ENCODE peak calls at places on chromosomes 7 and 10, in ten cellular contexts. H is upper lobe of right lung; Z is EL; P is right lobe of liver; S is naive thymus-derived CD8-positive, alpha-beta T cell; C is aorta; R is C1 segment of cervical spinal cord; J is progenitor cell of endocrine pancreas; U is GDM1; Y is NCI-H1694 treated with DMSO at 0.1 percent for 48 hours. V is an unnamed sample.

GRCh38 chr7:137475966-137476365 is 132.4 kb upstream of the PTN start:
- DNase-seq in S (no peak), P (no peak), Y (no peak), J (no peak), R (no peak), C (no peak), Z (no peak), U (no peak), H (no peak), V (no peak)

GRCh38 chr7:130071701-130072622 is 1.6 kb downstream of the KLHDC10 start:
- DNase-seq in R (no peak), J (peak), S (peak), Z (peak), P (peak), Y (peak), U (peak), H (no peak), C (no peak), V (peak)

GRCh38 chr7:21276471-21277035 is 151.3 kb upstream of the SP4 start:
- DNase-seq in P (no peak), J (no peak), S (no peak), Z (no peak), H (no peak), U (no peak), Y (no peak), R (no peak), C (no peak), V (no peak)

GRCh38 chr10:79384773-79385391 is 37.6 kb downstream of the PPIF start:
- DNase-seq in C (no peak), S (no peak), P (no peak), Z (no peak), R (no peak), H (no peak), U (no peak), Y (no peak), J (peak), V (no peak)

GRCh38 chr7:100003711-100004661 is 11.4 kb upstream of the ZKSCAN1 start:
- DNase-seq in C (no peak), R (peak), Z (no peak), S (no peak), U (peak), Y (no peak), P (peak), H (peak), J (peak), V (peak)

GRCh38 chr7:80529362-80529761 is 17.5 kb upstream of the GNAT3 start:
- DNase-seq in C (no peak), U (no peak), Y (no peak), P (no peak), J (no peak), Z (peak), H (no peak), S (no peak), R (no peak), V (no peak)

GRCh38 chr10:94098916-94099315 is 105.2 kb downstream of the PLCE1 start:
- DNase-seq in Z (no peak), C (no peak), Y (no peak), S (no peak), U (no peak), J (no peak), H (no peak), R (no peak), P (no peak), V (peak)

GRCh38 chr10:65430979-65431378 is 1494.9 kb upstream of the LRRTM3 start:
- DNase-seq in U (no peak), J (no peak), H (no peak), Y (no peak), Z (no peak), C (no peak), R (no peak), S (no peak), P (no peak), V (no peak)

GRCh38 chr7:12686234-12686893 is 1.1 kb upstream of the ARL4A start:
- DNase-seq in Z (peak), U (peak), R (peak), C (peak), H (peak), Y (peak), P (peak), J (peak), S (peak), V (peak)

GRCh38 chr7:17405786-17406185 is 107.3 kb downstream of the AHR start:
- DNase-seq in S (no peak), Z (peak), Y (no peak), J (no peak), R (no peak), C (no peak), U (no peak), P (no peak), H (no peak), V (no peak)

GRCh38 chr10:11140963-11141362 is 123.3 kb downstream of the CELF2 start:
- DNase-seq in P (no peak), C (no peak), H (no peak), U (no peak), S (no peak), Z (no peak), Y (no peak), R (no peak), J (no peak), V (no peak)

GRCh38 chr10:60921631-60922030 is 22.4 kb downstream of the RHOBTB1 start:
- DNase-seq in S (no peak), U (no peak), Z (no peak), C (no peak), P (no peak), J (no peak), R (no peak), H (no peak), Y (peak), V (peak)

GRCh38 chr10:42652860-42653259 is 14.5 kb upstream of the ZNF33B start:
- DNase-seq in C (no peak), Z (no peak), P (no peak), Y (no peak), J (no peak), R (no peak), U (no peak), H (no peak), S (no peak), V (no peak)

GRCh38 chr7:23000597-23001360 is 13.2 kb downstream of the HYCC1 start:
- DNase-seq in P (no peak), S (no peak), Z (peak), R (no peak), C (no peak), H (no peak), Y (no peak), J (no peak), U (no peak), V (no peak)

GRCh38 chr7:34198089-34198686 is 292.8 kb downstream of the BMPER start:
- DNase-seq in U (no peak), Z (no peak), J (no peak), C (no peak), S (no peak), Y (no peak), H (no peak), R (no peak), P (no peak), V (no peak)

GRCh38 chr7:33447980-33448379 is 318.6 kb downstream of the BBS9 start:
- DNase-seq in H (no peak), U (no peak), Y (no peak), C (no peak), S (no peak), R (no peak), P (no peak), Z (no peak), J (no peak), V (no peak)

GRCh38 chr7:157250605-157251228 is 86.1 kb upstream of the DNAJB6 start:
- DNase-seq in J (peak), C (no peak), R (no peak), U (no peak), H (no peak), S (peak), P (no peak), Y (peak), Z (peak), V (peak)

GRCh38 chr10:130353928-130354327 is 217.7 kb downstream of the GLRX3 start:
- DNase-seq in U (no peak), P (peak), S (no peak), H (no peak), J (no peak), R (no peak), Y (no peak), Z (no peak), C (no peak), V (no peak)

GRCh38 chr10:122248356-122249302 is 22.5 kb upstream of the BTBD16 start:
- DNase-seq in Y (no peak), Z (no peak), C (no peak), R (no peak), P (no peak), H (no peak), J (no peak), S (no peak), U (no peak), V (no peak)

GRCh38 chr10:33871557-33871956 is 537.1 kb upstream of the NRP1 start:
- DNase-seq in P (no peak), Y (no peak), C (no peak), R (no peak), U (no peak), Z (no peak), S (no peak), H (no peak), J (no peak), V (no peak)

GRCh38 chr7:98399462-98399861 is 1.4 kb downstream of the BAIAP2L1 start:
- DNase-seq in C (no peak), P (no peak), H (no peak), J (no peak), Y (no peak), Z (no peak), S (no peak), R (no peak), U (no peak), V (no peak)

GRCh38 chr10:69457771-69458237 is 6.5 kb downstream of the TSPAN15 start:
- DNase-seq in Y (no peak), S (no peak), U (no peak), H (peak), C (no peak), P (no peak), J (no peak), Z (no peak), R (no peak), V (peak)

GRCh38 chr7:93147358-93147757 is 827 bp downstream of the SAMD9L start:
- DNase-seq in Y (no peak), P (no peak), R (no peak), C (peak), U (peak), S (no peak), Z (peak), J (no peak), H (no peak), V (no peak)

GRCh38 chr10:88194041-88194887 is 330.8 kb downstream of the PTEN start:
- DNase-seq in C (no peak), R (no peak), Y (no peak), H (no peak), Z (peak), P (no peak), S (peak), U (no peak), J (no peak), V (no peak)

GRCh38 chr7:93249749-93250148 is 17.6 kb downstream of the VPS50 start:
- DNase-seq in H (no peak), S (no peak), U (no peak), R (no peak), Z (peak), C (no peak), P (no peak), Y (no peak), J (peak), V (no peak)

GRCh38 chr7:73622909-73623797 is 1.2 kb downstream of the MLXIPL start:
- DNase-seq in Y (no peak), J (no peak), Z (no peak), R (no peak), U (no peak), H (peak), C (no peak), S (no peak), P (peak), V (no peak)

GRCh38 chr10:78996449-78997129 is 72.2 kb upstream of the ZMIZ1 start:
- DNase-seq in J (no peak), Y (no peak), P (peak), S (no peak), R (no peak), U (no peak), H (no peak), Z (no peak), C (no peak), V (no peak)

GRCh38 chr10:98790817-98791216 is 344.1 kb upstream of the HPS1 start:
- DNase-seq in Z (peak), S (no peak), R (no peak), C (no peak), Y (peak), H (no peak), U (peak), J (no peak), P (no peak), V (peak)

GRCh38 chr7:102286237-102287081 is at the start of gene SH2B2:
- DNase-seq in Y (peak), Z (peak), J (peak), R (peak), C (peak), U (peak), H (peak), P (peak), S (peak), V (peak)

V was measured in NCI-H82.